ENCODE peak calls at places on chromosomes 7 and 10, in eight cellular contexts. One of them, this sample, is unnamed.
A peak's percentile ranks its signal among the peaks of the same experiment; 100 is the strongest.

GRCh38 chr10:126630225-126630624 is 40.3 kb downstream of the C10orf90 start:
- DNase-seq in A549: no peak
- DNase-seq in astrocyte of the cerebellum: no peak
- DNase-seq in skeletal muscle cell: no peak
- DNase-seq in ovary: no peak
- DNase-seq in coronary artery: no peak
- DNase-seq in adrenal gland: no peak
- DNase-seq in kidney: no peak
- DNase-seq in this sample: no peak

GRCh38 chr10:11742009-11742778 is at the start of gene ECHDC3:
- DNase-seq in A549: peak; percentile 45
- DNase-seq in astrocyte of the cerebellum: no peak
- DNase-seq in skeletal muscle cell: no peak
- DNase-seq in ovary: peak; percentile 76
- DNase-seq in coronary artery: no peak
- DNase-seq in adrenal gland: peak; percentile 61
- DNase-seq in kidney: peak; percentile 93
- DNase-seq in this sample: no peak

GRCh38 chr7:117098457-117098856 is 145.2 kb downstream of the ST7 start:
- DNase-seq in A549: no peak
- DNase-seq in astrocyte of the cerebellum: peak; percentile 94
- DNase-seq in skeletal muscle cell: peak; percentile 86
- DNase-seq in ovary: no peak
- DNase-seq in coronary artery: no peak
- DNase-seq in adrenal gland: no peak
- DNase-seq in kidney: no peak
- DNase-seq in this sample: peak; percentile 93

GRCh38 chr10:72730462-72730861 is 38.5 kb downstream of the MCU start:
- DNase-seq in A549: no peak
- DNase-seq in astrocyte of the cerebellum: no peak
- DNase-seq in skeletal muscle cell: peak; percentile 43
- DNase-seq in ovary: no peak
- DNase-seq in coronary artery: no peak
- DNase-seq in adrenal gland: no peak
- DNase-seq in kidney: no peak
- DNase-seq in this sample: no peak

GRCh38 chr10:92790449-92790848 is 57.9 kb upstream of the EXOC6 start:
- DNase-seq in A549: no peak
- DNase-seq in astrocyte of the cerebellum: no peak
- DNase-seq in skeletal muscle cell: no peak
- DNase-seq in ovary: no peak
- DNase-seq in coronary artery: no peak
- DNase-seq in adrenal gland: no peak
- DNase-seq in kidney: no peak
- DNase-seq in this sample: no peak

GRCh38 chr7:150962743-150963399 is 15.2 kb downstream of the KCNH2 start:
- DNase-seq in A549: peak; percentile 38
- DNase-seq in astrocyte of the cerebellum: no peak
- DNase-seq in skeletal muscle cell: no peak
- DNase-seq in ovary: peak; percentile 79
- DNase-seq in coronary artery: no peak
- DNase-seq in adrenal gland: peak; percentile 30
- DNase-seq in kidney: no peak
- DNase-seq in this sample: no peak

GRCh38 chr10:14812271-14812670 is 25.6 kb downstream of the CDNF start:
- DNase-seq in A549: peak; percentile 63
- DNase-seq in astrocyte of the cerebellum: no peak
- DNase-seq in skeletal muscle cell: no peak
- DNase-seq in ovary: no peak
- DNase-seq in coronary artery: no peak
- DNase-seq in adrenal gland: no peak
- DNase-seq in kidney: no peak
- DNase-seq in this sample: no peak

GRCh38 chr10:88152720-88153119 is 289.3 kb downstream of the PTEN start:
- DNase-seq in A549: peak; percentile 74
- DNase-seq in astrocyte of the cerebellum: peak; percentile 15
- DNase-seq in skeletal muscle cell: peak; percentile 85
- DNase-seq in ovary: no peak
- DNase-seq in coronary artery: no peak
- DNase-seq in adrenal gland: peak; percentile 35
- DNase-seq in kidney: no peak
- DNase-seq in this sample: peak; percentile 99

GRCh38 chr10:52451817-52452216 is 137.7 kb downstream of the DKK1 start:
- DNase-seq in A549: peak; percentile 75
- DNase-seq in astrocyte of the cerebellum: no peak
- DNase-seq in skeletal muscle cell: peak; percentile 49
- DNase-seq in ovary: no peak
- DNase-seq in coronary artery: no peak
- DNase-seq in adrenal gland: no peak
- DNase-seq in kidney: no peak
- DNase-seq in this sample: peak; percentile 88

GRCh38 chr10:105679781-105680180 is 1038.7 kb downstream of the SORCS3 start:
- DNase-seq in A549: no peak
- DNase-seq in astrocyte of the cerebellum: no peak
- DNase-seq in skeletal muscle cell: no peak
- DNase-seq in ovary: no peak
- DNase-seq in coronary artery: no peak
- DNase-seq in adrenal gland: no peak
- DNase-seq in kidney: no peak
- DNase-seq in this sample: no peak

GRCh38 chr10:46523881-46524470 is 32.5 kb downstream of the GPRIN2 start:
- DNase-seq in A549: peak; percentile 98
- DNase-seq in astrocyte of the cerebellum: peak; percentile 56
- DNase-seq in skeletal muscle cell: peak; percentile 92
- DNase-seq in ovary: peak; percentile 76
- DNase-seq in coronary artery: no peak
- DNase-seq in adrenal gland: peak; percentile 96
- DNase-seq in kidney: peak; percentile 61
- DNase-seq in this sample: peak; percentile 83

GRCh38 chr7:101747758-101748345 is 69.6 kb upstream of the CUX1 start:
- DNase-seq in A549: no peak
- DNase-seq in astrocyte of the cerebellum: no peak
- DNase-seq in skeletal muscle cell: no peak
- DNase-seq in ovary: no peak
- DNase-seq in coronary artery: no peak
- DNase-seq in adrenal gland: no peak
- DNase-seq in kidney: no peak
- DNase-seq in this sample: no peak

GRCh38 chr10:57628592-57629284 is 639.0 kb downstream of the IPMK start:
- DNase-seq in A549: peak; percentile 60
- DNase-seq in astrocyte of the cerebellum: no peak
- DNase-seq in skeletal muscle cell: no peak
- DNase-seq in ovary: no peak
- DNase-seq in coronary artery: no peak
- DNase-seq in adrenal gland: no peak
- DNase-seq in kidney: no peak
- DNase-seq in this sample: no peak

GRCh38 chr7:96952974-96953391 is 52.4 kb upstream of the DLX6 start:
- DNase-seq in A549: no peak
- DNase-seq in astrocyte of the cerebellum: no peak
- DNase-seq in skeletal muscle cell: no peak
- DNase-seq in ovary: no peak
- DNase-seq in coronary artery: no peak
- DNase-seq in adrenal gland: no peak
- DNase-seq in kidney: no peak
- DNase-seq in this sample: no peak

GRCh38 chr7:158827411-158828342 is 1.6 kb downstream of the ESYT2 start:
- DNase-seq in A549: peak; percentile 63
- DNase-seq in astrocyte of the cerebellum: no peak
- DNase-seq in skeletal muscle cell: no peak
- DNase-seq in ovary: no peak
- DNase-seq in coronary artery: no peak
- DNase-seq in adrenal gland: no peak
- DNase-seq in kidney: no peak
- DNase-seq in this sample: no peak

GRCh38 chr10:126459032-126459831 is 71.0 kb upstream of the ADAM12 start:
- DNase-seq in A549: peak; percentile 65
- DNase-seq in astrocyte of the cerebellum: peak; percentile 53
- DNase-seq in skeletal muscle cell: peak; percentile 93
- DNase-seq in ovary: no peak
- DNase-seq in coronary artery: no peak
- DNase-seq in adrenal gland: no peak
- DNase-seq in kidney: peak; percentile 74
- DNase-seq in this sample: peak; percentile 10

GRCh38 chr10:25017247-25017590 is 807 bp downstream of the THNSL1 start:
- DNase-seq in A549: no peak
- DNase-seq in astrocyte of the cerebellum: no peak
- DNase-seq in skeletal muscle cell: no peak
- DNase-seq in ovary: no peak
- DNase-seq in coronary artery: no peak
- DNase-seq in adrenal gland: peak; percentile 16
- DNase-seq in kidney: no peak
- DNase-seq in this sample: no peak

GRCh38 chr10:45444976-45445898 is 71.2 kb downstream of the ALOX5 start:
- DNase-seq in A549: no peak
- DNase-seq in astrocyte of the cerebellum: no peak
- DNase-seq in skeletal muscle cell: no peak
- DNase-seq in ovary: no peak
- DNase-seq in coronary artery: no peak
- DNase-seq in adrenal gland: no peak
- DNase-seq in kidney: no peak
- DNase-seq in this sample: no peak

GRCh38 chr10:101956898-101957297 is 99.1 kb downstream of the ARMH3 start:
- DNase-seq in A549: no peak
- DNase-seq in astrocyte of the cerebellum: no peak
- DNase-seq in skeletal muscle cell: no peak
- DNase-seq in ovary: no peak
- DNase-seq in coronary artery: no peak
- DNase-seq in adrenal gland: no peak
- DNase-seq in kidney: no peak
- DNase-seq in this sample: no peak
- H3K4me3 ChIP-seq in A549: no peak overlapping the region
- H3K4me3 ChIP-seq in astrocyte of the cerebellum: no peak overlapping the region
- H3K4me3 ChIP-seq in skeletal muscle cell: no peak overlapping the region
- H3K4me3 ChIP-seq in ovary: no peak overlapping the region
- H3K4me3 ChIP-seq in coronary artery: no peak overlapping the region
- H3K4me3 ChIP-seq in adrenal gland: no peak overlapping the region
- H3K4me3 ChIP-seq in kidney: no peak overlapping the region
- H3K4me3 ChIP-seq in this sample: no peak overlapping the region

DNA sequence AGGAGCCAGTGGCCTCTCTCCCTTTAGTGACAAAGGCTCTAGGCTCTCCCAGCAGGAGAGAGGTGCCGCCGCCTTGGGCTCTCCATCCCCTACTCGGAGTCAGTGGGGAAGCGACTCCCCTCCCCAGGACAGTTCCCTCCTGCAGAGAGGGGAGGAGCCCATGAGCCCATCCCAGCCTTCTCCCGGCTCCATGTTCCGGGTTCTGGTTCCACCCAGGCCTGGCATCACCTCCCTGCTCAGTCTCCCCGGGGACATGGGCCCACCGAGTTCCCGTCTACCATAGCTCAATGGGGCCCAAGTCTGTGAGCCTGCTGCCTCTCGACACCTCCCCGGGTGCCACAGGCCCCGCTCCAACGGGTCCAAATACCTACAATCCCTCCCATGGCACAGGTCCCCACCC is 66.5 kb upstream of the DNAAF5 start:
- DNase-seq in A549: no peak
- DNase-seq in astrocyte of the cerebellum: no peak
- DNase-seq in skeletal muscle cell: no peak
- DNase-seq in ovary: no peak
- DNase-seq in coronary artery: no peak
- DNase-seq in adrenal gland: no peak
- DNase-seq in kidney: peak; percentile 53
- DNase-seq in this sample: no peak
- H3K4me3 ChIP-seq in A549: no peak overlapping the region
- H3K4me3 ChIP-seq in astrocyte of the cerebellum: no peak overlapping the region
- H3K4me3 ChIP-seq in skeletal muscle cell: no peak overlapping the region
- H3K4me3 ChIP-seq in ovary: no peak overlapping the region
- H3K4me3 ChIP-seq in coronary artery: no peak overlapping the region
- H3K4me3 ChIP-seq in adrenal gland: no peak overlapping the region
- H3K4me3 ChIP-seq in kidney: no peak overlapping the region
- H3K4me3 ChIP-seq in this sample: no peak overlapping the region

DNA sequence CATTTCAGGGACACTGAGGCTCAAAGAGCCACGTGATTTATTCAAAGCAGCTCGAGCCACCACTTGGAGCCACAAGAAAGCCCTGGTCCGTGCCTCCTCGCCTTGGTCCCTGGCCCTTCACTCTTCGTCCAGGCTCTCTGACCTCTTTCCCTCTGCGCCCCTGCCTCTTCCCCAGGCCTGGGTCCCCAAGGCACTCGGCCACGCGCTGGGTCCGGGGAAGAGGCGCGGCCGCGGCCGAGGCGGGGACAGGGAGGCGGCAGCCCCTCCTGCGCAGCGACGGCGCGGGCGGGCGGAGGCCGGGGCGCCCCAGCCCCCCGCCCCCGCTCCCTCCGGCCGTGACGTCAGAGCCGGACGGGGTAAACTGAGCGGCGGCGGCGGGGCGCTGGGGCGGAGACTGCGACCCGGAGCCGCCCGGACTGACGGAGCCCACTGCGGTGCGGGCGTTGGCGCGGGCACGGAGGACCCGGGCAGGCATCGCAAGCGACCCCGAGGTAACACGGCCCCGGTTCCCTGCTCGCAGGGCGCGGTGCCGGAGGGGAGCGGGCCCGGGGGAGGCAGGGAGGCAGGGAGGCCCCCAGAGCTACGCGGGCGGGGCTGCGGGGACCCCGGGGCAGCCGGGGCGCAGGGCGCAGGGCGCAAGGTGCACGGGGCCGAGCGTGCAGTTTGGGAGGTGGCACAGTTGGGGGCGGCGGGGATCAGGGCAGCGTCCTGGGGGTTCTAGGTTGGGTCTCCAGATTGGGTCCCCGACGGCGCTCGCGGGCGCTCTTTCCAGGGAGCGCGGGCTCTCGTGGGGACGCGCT is at the start of gene SLC18A2:
- DNase-seq in A549: no peak
- DNase-seq in astrocyte of the cerebellum: no peak
- DNase-seq in skeletal muscle cell: no peak
- DNase-seq in ovary: no peak
- DNase-seq in coronary artery: no peak
- DNase-seq in adrenal gland: no peak
- DNase-seq in kidney: peak; percentile 55
- DNase-seq in this sample: no peak
- H3K4me3 ChIP-seq in A549: peak within 1 kb of the TSS; percentile 47
- H3K4me3 ChIP-seq in astrocyte of the cerebellum: no peak within 1 kb of the TSS
- H3K4me3 ChIP-seq in skeletal muscle cell: peak within 1 kb of the TSS; percentile 4
- H3K4me3 ChIP-seq in ovary: peak within 1 kb of the TSS; percentile 18
- H3K4me3 ChIP-seq in coronary artery: peak within 1 kb of the TSS; percentile 50
- H3K4me3 ChIP-seq in adrenal gland: no peak within 1 kb of the TSS
- H3K4me3 ChIP-seq in kidney: no peak within 1 kb of the TSS
- H3K4me3 ChIP-seq in this sample: no peak within 1 kb of the TSS

DNA sequence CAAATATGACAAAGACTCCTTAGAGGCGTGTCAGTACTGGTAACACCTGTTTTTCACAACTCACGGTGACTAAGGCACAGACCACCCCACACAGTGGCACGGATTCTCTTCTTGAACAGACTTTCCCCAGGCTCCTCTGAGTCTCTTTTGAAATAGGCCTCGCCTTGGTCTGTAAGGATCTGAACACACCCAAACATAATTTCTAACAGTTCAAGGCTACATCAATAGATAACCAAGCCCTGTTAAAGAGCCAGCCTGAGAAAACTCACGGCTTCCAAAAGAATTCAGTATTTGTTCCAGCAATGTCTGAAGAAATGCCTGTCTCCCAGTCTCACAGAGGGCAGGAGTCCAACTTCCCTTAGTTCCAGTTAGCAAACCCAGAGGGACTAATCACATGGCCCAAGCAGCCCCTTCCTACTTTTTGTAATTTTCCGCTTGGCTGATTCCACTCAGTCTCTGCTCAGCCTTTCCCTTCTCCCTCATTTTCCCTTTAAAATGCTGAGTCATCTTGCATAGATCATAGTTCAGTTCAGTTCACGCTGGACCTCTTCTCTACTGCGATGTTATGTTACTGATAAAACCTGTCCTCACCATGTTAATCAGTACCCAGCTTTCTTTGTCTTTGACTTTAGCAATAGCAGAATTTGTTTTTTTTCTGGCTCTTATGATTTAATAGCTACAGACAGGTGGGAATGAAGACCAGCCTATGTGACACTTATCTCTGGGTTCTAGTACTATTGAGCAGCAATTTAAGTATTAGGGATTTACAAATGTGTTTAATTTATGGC is 22.6 kb upstream of the AKR1C3 start:
- DNase-seq in A549: peak; percentile 99
- DNase-seq in astrocyte of the cerebellum: peak; percentile 58
- DNase-seq in skeletal muscle cell: peak; percentile 96
- DNase-seq in ovary: peak; percentile 59
- DNase-seq in coronary artery: peak; percentile 92
- DNase-seq in adrenal gland: peak; percentile 90
- DNase-seq in kidney: peak; percentile 64
- DNase-seq in this sample: peak; percentile 63
- H3K4me3 ChIP-seq in A549: no peak overlapping the region
- H3K4me3 ChIP-seq in astrocyte of the cerebellum: no peak overlapping the region
- H3K4me3 ChIP-seq in skeletal muscle cell: no peak overlapping the region
- H3K4me3 ChIP-seq in ovary: no peak overlapping the region
- H3K4me3 ChIP-seq in coronary artery: peak overlapping the region; percentile 43
- H3K4me3 ChIP-seq in adrenal gland: no peak overlapping the region
- H3K4me3 ChIP-seq in kidney: peak overlapping the region; percentile 27
- H3K4me3 ChIP-seq in this sample: no peak overlapping the region

This sample was measured in AG09309.